ENCODE peak calls at places on chromosomes 11 and 22, in four cellular contexts. W, Q, E and T are unnamed samples.

GRCh38 chr11:119672597-119672996 is 56.4 kb downstream of the NECTIN1 start:
- DNase-seq in W (no peak), Q (no peak), E (no peak), T (no peak)

GRCh38 chr11:123628936-123629683 is 25.3 kb downstream of the SCN3B start:
- DNase-seq in W (no peak), Q (peak; percentile 81), E (no peak), T (no peak)

GRCh38 chr11:108115495-108116140 is 5.7 kb upstream of the ACAT1 start:
- DNase-seq in W (peak; percentile 88), Q (peak; percentile 91), E (peak; percentile 86), T (peak; percentile 59)

GRCh38 chr11:12086271-12087074 is 23.9 kb upstream of the MICAL2 start:
- DNase-seq in W (peak; percentile 89), Q (peak; percentile 94), E (peak; percentile 93), T (peak; percentile 97)

GRCh38 chr11:7278314-7278917 is 26.7 kb downstream of the SYT9 start:
- DNase-seq in W (no peak), Q (peak; percentile 57), E (peak; percentile 15), T (no peak)

GRCh38 chr11:87879118-87879517 is 296.1 kb downstream of the RAB38 start:
- DNase-seq in W (no peak), Q (peak; percentile 27), E (no peak), T (no peak)

GRCh38 chr11:74577624-74578396 is 14.6 kb upstream of the POLD3 start:
- DNase-seq in W (no peak), Q (no peak), E (no peak), T (no peak)

GRCh38 chr11:9138612-9139579 is 47.5 kb upstream of the SCUBE2 start:
- DNase-seq in W (peak; percentile 26), Q (peak; percentile 90), E (peak; percentile 96), T (peak; percentile 96)

GRCh38 chr11:2108675-2109481 is 30.3 kb downstream of the IGF2 start:
- DNase-seq in W (no peak), Q (no peak), E (no peak), T (no peak)

GRCh38 chr11:1827931-1828330 is 6.9 kb upstream of the SYT8 start:
- DNase-seq in W (no peak), Q (no peak), E (no peak), T (no peak)

GRCh38 chr11:132876301-132877071 is 655.8 kb downstream of the OPCML start:
- DNase-seq in W (no peak), Q (no peak), E (no peak), T (no peak)

GRCh38 chr22:30425616-30426394 is at the start of gene MTFP1:
- DNase-seq in W (peak; percentile 49), Q (peak; percentile 67), E (peak; percentile 65), T (no peak)

GRCh38 chr11:117490019-117490679 is 162.5 kb downstream of the CEP164 start:
- DNase-seq in W (no peak), Q (no peak), E (no peak), T (no peak)

GRCh38 chr11:60657880-60658279 is 41.5 kb upstream of the MS4A8 start:
- DNase-seq in W (no peak), Q (no peak), E (no peak), T (no peak)

GRCh38 chr11:67538306-67538705 is 15.1 kb upstream of the CABP2 start:
- DNase-seq in W (no peak), Q (no peak), E (no peak), T (no peak)

GRCh38 chr22:48422900-48423480 is 1404.7 kb downstream of the BRD1 start:
- DNase-seq in W (no peak), Q (no peak), E (no peak), T (no peak)